ENCODE peak calls at places on chromosomes 16 and 17, in eight cellular contexts. T is fibroblast of lung; K is CD8-positive, alpha-beta memory T cell; L is stomach; I is CD8-positive, alpha-beta T cell; P is esophagus squamous epithelium; M is heart right ventricle; G is HCT116. A is an unnamed sample.

GRCh38 chr17:46162871-46163270 is 30.4 kb downstream of the KANSL1 start:
- DNase-seq in G (no peak), L (no peak), T (no peak), K (no peak), M (no peak), P (no peak), I (no peak), A (no peak)

GRCh38 chr17:30939059-30939689 is 17.4 kb downstream of the ADAP2 start:
- DNase-seq in P (no peak), K (no peak), M (no peak), I (no peak), L (no peak), G (no peak), T (no peak), A (no peak)

GRCh38 chr16:27204232-27204915 is 1.0 kb downstream of the KDM8 start:
- DNase-seq in I (no peak), P (no peak), M (no peak), K (no peak), T (no peak), G (peak; percentile 13), L (no peak), A (no peak)

GRCh38 chr16:54590836-54591235 is 304.2 kb upstream of the IRX3 start:
- DNase-seq in G (no peak), I (no peak), K (no peak), T (no peak), P (no peak), L (no peak), M (no peak), A (no peak)

GRCh38 chr16:85903576-85903975 is 4.6 kb downstream of the IRF8 start:
- DNase-seq in K (no peak), T (no peak), L (no peak), P (no peak), I (no peak), G (no peak), M (no peak), A (no peak)

GRCh38 chr16:11254913-11255736 is 879 bp downstream of the SOCS1 start:
- DNase-seq in G (no peak), M (peak; percentile 41), L (peak; percentile 64), I (peak; percentile 60), K (peak; percentile 47), P (no peak), T (peak; percentile 69), A (peak; percentile 28)

GRCh38 chr17:78418627-78419026 is 40.2 kb downstream of the PGS1 start:
- DNase-seq in G (no peak), K (no peak), I (no peak), L (no peak), M (no peak), P (no peak), T (no peak), A (no peak)

GRCh38 chr17:77959216-77959925 is 868 bp downstream of the TNRC6C start:
- DNase-seq in T (peak; percentile 14), L (peak; percentile 35), I (peak; percentile 42), P (no peak), M (peak; percentile 26), K (peak; percentile 8), G (no peak), A (peak; percentile 9)

GRCh38 chr17:75194879-75195278 is 10.6 kb upstream of the NUP85 start:
- DNase-seq in G (no peak), M (no peak), T (peak; percentile 73), K (no peak), P (no peak), L (no peak), I (no peak), A (no peak)

GRCh38 chr16:56102159-56102798 is 89.0 kb upstream of the GNAO1 start:
- DNase-seq in K (no peak), G (no peak), M (peak; percentile 65), I (no peak), L (no peak), T (no peak), P (no peak), A (peak; percentile 79)

GRCh38 chr16:66703359-66704215 is 7.0 kb upstream of the CMTM4 start:
- DNase-seq in K (no peak), I (no peak), L (no peak), T (peak; percentile 28), M (no peak), G (no peak), P (no peak), A (no peak)

GRCh38 chr17:82753201-82753464 is 1.3 kb downstream of the TBCD start:
- DNase-seq in T (no peak), L (no peak), K (no peak), P (no peak), M (no peak), G (no peak), I (no peak), A (no peak)

GRCh38 chr16:67454104-67454503 is 23.2 kb downstream of the HSD11B2 start:
- DNase-seq in L (no peak), P (no peak), I (no peak), K (no peak), T (no peak), M (no peak), G (no peak), A (no peak)

GRCh38 chr17:46977348-46977747 is 1.7 kb downstream of the RPRML start:
- DNase-seq in L (peak; percentile 39), T (peak; percentile 29), M (no peak), P (no peak), I (no peak), K (no peak), G (no peak), A (peak; percentile 6)

GRCh38 chr17:82520041-82520910 is 744 bp downstream of the FOXK2 start:
- DNase-seq in M (peak; percentile 35), L (no peak), K (peak; percentile 19), G (no peak), I (peak; percentile 43), T (peak; percentile 28), P (no peak), A (peak; percentile 44)

GRCh38 chr16:10250137-10250850 is 68.1 kb upstream of the GRIN2A start:
- DNase-seq in T (no peak), P (no peak), M (no peak), K (no peak), G (peak; percentile 7), I (no peak), L (no peak), A (no peak)

GRCh38 chr16:84893849-84894599 is 74.2 kb downstream of the CRISPLD2 start:
- DNase-seq in P (no peak), G (no peak), M (no peak), L (no peak), I (no peak), T (no peak), K (no peak), A (no peak)

GRCh38 chr17:42675348-42675983 is 1.3 kb downstream of the PLEKHH3 start:
- DNase-seq in P (no peak), G (no peak), I (no peak), L (peak; percentile 77), T (no peak), K (no peak), M (peak; percentile 77), A (no peak)

GRCh38 chr17:42676424-42677011 is at the start of gene PLEKHH3:
- DNase-seq in L (no peak), T (peak; percentile 35), P (no peak), I (no peak), K (no peak), G (no peak), M (no peak), A (peak; percentile 65)

GRCh38 chr17:42675984-42676423 is 790 bp downstream of the PLEKHH3 start:
- DNase-seq in I (no peak), K (no peak), L (peak; percentile 82), G (no peak), P (no peak), M (peak; percentile 74), T (peak; percentile 66), A (no peak)

GRCh38 chr17:42677921-42678781 is 1.4 kb upstream of the PLEKHH3 start:
- DNase-seq in G (peak; percentile 96), I (peak; percentile 77), K (peak; percentile 50), M (peak; percentile 92), P (peak; percentile 63), L (peak; percentile 85), T (peak; percentile 76), A (peak; percentile 99)

GRCh38 chr17:42677012-42677857 is 441 bp upstream of the PLEKHH3 start:
- DNase-seq in G (peak; percentile 99), I (peak; percentile 97), P (peak; percentile 98), T (peak; percentile 99), L (peak; percentile 100), K (peak; percentile 96), M (peak; percentile 100), A (peak; percentile 100)
- H3K4me1 ChIP-seq in G (peaks cover 72% of the 10 kb centered on the region), I (peaks cover 65% of the 10 kb centered on the region), P (peaks cover 61% of the 10 kb centered on the region), T (peaks cover 47% of the 10 kb centered on the region), L (peaks cover 62% of the 10 kb centered on the region), K (peaks cover 72% of the 10 kb centered on the region), M (peaks cover 59% of the 10 kb centered on the region), A (peaks cover 49% of the 10 kb centered on the region)

DNA sequence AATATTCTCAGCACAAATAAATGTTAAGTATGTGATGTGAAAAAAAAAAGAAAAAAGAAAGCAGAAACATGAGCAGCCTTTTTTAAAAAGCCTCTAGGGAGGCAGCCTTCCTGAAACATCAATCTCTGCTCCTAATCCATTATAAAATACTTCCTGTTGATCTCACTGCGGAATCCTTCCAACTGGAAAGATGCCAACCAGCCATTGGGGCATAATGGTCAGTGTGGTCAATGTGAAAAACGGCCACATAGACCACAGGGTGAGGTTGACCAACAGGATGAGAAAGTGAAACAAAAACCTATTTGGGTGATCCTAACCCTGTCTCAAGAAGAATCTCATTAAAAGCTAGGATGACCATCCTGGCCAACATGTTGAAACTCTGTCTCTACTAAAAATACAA is 26.1 kb upstream of the ABCA8 start:
- DNase-seq in T (peak; percentile 74), M (no peak), G (no peak), L (peak; percentile 29), K (no peak), I (no peak), P (no peak), A (no peak)
- H3K4me3 ChIP-seq in T (no peak overlapping the region), M (no peak overlapping the region), G (no peak overlapping the region), L (no peak overlapping the region), K (no peak overlapping the region), I (no peak overlapping the region), P (no peak overlapping the region), A (no peak overlapping the region)

GRCh38 chr16:24077989-24078388 is 178.1 kb upstream of the CACNG3 start:
- DNase-seq in P (no peak), G (no peak), L (no peak), I (no peak), K (no peak), T (no peak), M (no peak), A (no peak)
- H3K4me1 ChIP-seq in P (no peaks in the 10 kb centered on the region), G (peaks cover 6% of the 10 kb centered on the region), L (no peaks in the 10 kb centered on the region), I (no peaks in the 10 kb centered on the region), K (no peaks in the 10 kb centered on the region), T (no peaks in the 10 kb centered on the region), M (no peaks in the 10 kb centered on the region), A (peaks cover 4% of the 10 kb centered on the region)

DNA sequence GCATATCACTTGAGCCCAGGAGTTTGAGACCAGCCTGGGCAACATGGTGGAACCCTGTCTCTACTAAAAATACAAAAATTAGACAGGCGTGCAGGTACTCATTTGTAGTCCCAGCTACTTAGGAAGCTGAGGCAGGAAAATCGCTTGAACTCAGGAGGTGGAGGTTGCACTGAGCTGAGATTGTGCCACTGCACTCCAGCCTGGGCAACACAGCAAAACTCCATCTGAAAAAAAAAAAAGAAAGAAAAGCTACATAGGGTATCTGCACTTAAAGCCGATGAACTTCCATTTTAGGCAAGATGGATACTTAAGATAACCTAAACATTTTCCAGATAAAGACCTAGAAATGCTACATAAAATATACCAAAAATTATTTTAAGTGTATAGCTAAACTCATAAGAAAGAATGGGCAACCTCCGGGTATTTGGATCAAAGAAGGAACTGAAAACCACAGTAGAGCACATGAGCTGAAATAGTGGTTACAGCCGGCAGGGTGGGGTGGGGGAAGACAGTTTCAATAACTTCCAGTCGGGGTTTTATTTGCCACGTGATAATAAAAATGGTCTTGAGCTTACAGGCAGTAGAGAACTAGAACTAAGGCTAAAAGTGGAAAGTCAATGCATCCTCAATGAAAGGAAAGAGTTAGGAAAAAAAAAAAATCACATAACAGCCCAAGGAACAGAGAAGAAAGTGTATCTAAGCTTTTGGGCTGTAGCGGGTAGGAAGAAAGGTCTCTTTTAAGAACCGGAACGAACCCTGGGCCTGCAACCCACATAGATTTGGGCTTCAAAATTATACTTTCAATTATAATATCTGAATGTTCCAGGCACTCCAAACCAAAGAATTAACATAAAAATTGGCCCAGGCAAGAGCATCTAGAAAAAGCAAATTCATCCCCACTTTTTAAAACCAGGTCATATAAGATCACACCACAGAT is 53.1 kb downstream of the CFDP1 start:
- DNase-seq in P (no peak), L (no peak), G (no peak), K (no peak), M (no peak), T (no peak), I (peak; percentile 39), A (no peak)
- H3K4me3 ChIP-seq in P (no peak overlapping the region), L (no peak overlapping the region), G (no peak overlapping the region), K (no peak overlapping the region), M (no peak overlapping the region), T (no peak overlapping the region), I (no peak overlapping the region), A (no peak overlapping the region)